ENCODE peak calls at places on chromosome 11, in four cellular contexts. N, I, O and T are unnamed samples.

GRCh38 chr11:113198907-113199660 is 115.3 kb upstream of the TTC12 start:
- DNase-seq in N (no peak), I (no peak), O (no peak), T (no peak)

GRCh38 chr11:10139656-10140055 is 154.4 kb downstream of the SBF2 start:
- DNase-seq in N (peak), I (no peak), O (no peak), T (no peak)

GRCh38 chr11:35998651-35999050 is 54.8 kb downstream of the LDLRAD3 start:
- DNase-seq in N (no peak), I (no peak), O (no peak), T (no peak)

GRCh38 chr11:123173040-123173855 is 21.8 kb downstream of the CLMP start:
- DNase-seq in N (peak), I (no peak), O (no peak), T (no peak)

GRCh38 chr11:9760180-9760550 is 96.3 kb downstream of the SWAP70 start:
- DNase-seq in N (peak), I (no peak), O (no peak), T (no peak)

GRCh38 chr11:29224739-29225384 is 792.0 kb downstream of the KCNA4 start:
- DNase-seq in N (no peak), I (peak), O (peak), T (peak)

GRCh38 chr11:18727499-18728236 is 1.7 kb upstream of the IGSF22 start:
- DNase-seq in N (peak), I (peak), O (peak), T (peak)

GRCh38 chr11:131694526-131695424 is 324.4 kb downstream of the NTM start:
- DNase-seq in N (peak), I (peak), O (peak), T (peak)

GRCh38 chr11:114183041-114183511 is 113.1 kb upstream of the NNMT start:
- DNase-seq in N (no peak), I (no peak), O (no peak), T (no peak)

GRCh38 chr11:64448599-64449380 is 89.8 kb downstream of the RPS6KA4 start:
- DNase-seq in N (peak), I (peak), O (peak), T (peak)

GRCh38 chr11:72222907-72223614 is 1.5 kb upstream of the INPPL1 start:
- DNase-seq in N (peak), I (peak), O (peak), T (peak)

GRCh38 chr11:69667619-69668604 is 7.2 kb downstream of the LTO1 start:
- DNase-seq in N (no peak), I (no peak), O (no peak), T (no peak)

GRCh38 chr11:26749927-26750326 is 28.1 kb upstream of the SLC5A12 start:
- DNase-seq in N (no peak), I (no peak), O (no peak), T (no peak)

GRCh38 chr11:76769645-76770586 is 13.2 kb upstream of the TSKU start:
- DNase-seq in N (peak), I (peak), O (no peak), T (no peak)

GRCh38 chr11:108881136-108881535 is 216.3 kb downstream of the DDX10 start:
- DNase-seq in N (peak), I (no peak), O (no peak), T (no peak)

GRCh38 chr11:118633979-118634378 is 26.6 kb downstream of the PHLDB1 start:
- DNase-seq in N (peak), I (no peak), O (no peak), T (no peak)

GRCh38 chr11:83601201-83601992 is 315.2 kb upstream of the CCDC90B start:
- DNase-seq in N (no peak), I (no peak), O (no peak), T (no peak)

GRCh38 chr11:3223932-3224729 is 5.5 kb upstream of the MRGPRG start:
- DNase-seq in N (no peak), I (peak), O (peak), T (peak)

GRCh38 chr11:117256573-117256972 is 24.1 kb downstream of the RNF214 start:
- DNase-seq in N (peak), I (no peak), O (no peak), T (no peak)

GRCh38 chr11:31794546-31794945 is 16.6 kb downstream of the PAX6 start:
- DNase-seq in N (no peak), I (no peak), O (no peak), T (no peak)

GRCh38 chr11:69013009-69013951 is at the start of gene MRGPRF:
- DNase-seq in N (peak), I (peak), O (peak), T (peak)

GRCh38 chr11:126265801-126266200 is 2.9 kb downstream of the SRPRA start:
- DNase-seq in N (peak), I (peak), O (no peak), T (no peak)

GRCh38 chr11:72174299-72175070 is 17.5 kb upstream of the FOLR1 start:
- DNase-seq in N (no peak), I (no peak), O (no peak), T (no peak)

GRCh38 chr11:47177229-47177845 is 658 bp upstream of the ARFGAP2 start:
- DNase-seq in N (peak), I (peak), O (peak), T (peak)

GRCh38 chr11:71979582-71979981 is 19.1 kb upstream of the IL18BP start:
- DNase-seq in N (no peak), I (no peak), O (no peak), T (no peak)

GRCh38 chr11:2775083-2775625 is 75.4 kb upstream of the KCNQ1OT1 start:
- DNase-seq in N (no peak), I (no peak), O (no peak), T (no peak)

GRCh38 chr11:116579857-116580727 is 192.7 kb downstream of the BUD13 start:
- DNase-seq in N (no peak), I (peak), O (peak), T (peak)

DNA sequence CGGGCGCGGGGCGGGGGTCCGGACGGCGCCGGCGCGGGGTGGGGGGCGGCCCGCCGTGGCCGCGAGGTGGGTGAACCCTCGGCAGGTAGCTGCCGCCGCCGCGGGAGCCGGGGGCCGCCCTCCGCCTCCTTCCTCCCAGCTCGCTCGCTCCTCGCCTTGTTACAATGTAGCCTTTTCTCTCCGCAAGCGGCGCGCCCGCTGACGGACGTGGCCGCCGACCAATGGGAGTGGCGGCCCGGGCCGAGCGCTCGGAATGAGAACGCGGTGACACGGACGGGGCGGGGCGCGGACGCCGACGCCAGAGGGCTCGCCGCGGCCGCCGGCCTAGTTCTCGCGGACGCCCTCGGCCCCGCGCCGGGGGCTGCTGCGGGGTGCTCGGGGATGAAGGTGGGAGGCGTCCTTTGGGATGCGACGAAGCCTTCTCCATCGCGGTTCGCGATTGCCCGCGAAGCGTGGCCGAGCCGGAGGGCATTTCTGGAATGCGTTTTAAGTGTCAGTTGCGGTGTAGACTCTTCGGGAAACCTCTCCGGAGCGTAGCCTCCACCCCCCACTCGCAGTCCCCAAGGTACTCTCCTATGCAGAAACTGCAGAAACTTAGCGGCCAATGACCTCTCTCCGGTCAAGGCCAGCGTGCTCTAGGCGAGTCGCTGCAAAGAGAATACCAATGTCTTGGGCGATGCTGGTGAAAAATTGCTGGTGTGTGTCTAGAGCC is 734 bp downstream of the PRDM11 start:
- DNase-seq in N (peak), I (peak), O (peak), T (peak)
- H2AK5ac ChIP-seq in N (peak), I (no peak), O (no peak), T (no peak)

DNA sequence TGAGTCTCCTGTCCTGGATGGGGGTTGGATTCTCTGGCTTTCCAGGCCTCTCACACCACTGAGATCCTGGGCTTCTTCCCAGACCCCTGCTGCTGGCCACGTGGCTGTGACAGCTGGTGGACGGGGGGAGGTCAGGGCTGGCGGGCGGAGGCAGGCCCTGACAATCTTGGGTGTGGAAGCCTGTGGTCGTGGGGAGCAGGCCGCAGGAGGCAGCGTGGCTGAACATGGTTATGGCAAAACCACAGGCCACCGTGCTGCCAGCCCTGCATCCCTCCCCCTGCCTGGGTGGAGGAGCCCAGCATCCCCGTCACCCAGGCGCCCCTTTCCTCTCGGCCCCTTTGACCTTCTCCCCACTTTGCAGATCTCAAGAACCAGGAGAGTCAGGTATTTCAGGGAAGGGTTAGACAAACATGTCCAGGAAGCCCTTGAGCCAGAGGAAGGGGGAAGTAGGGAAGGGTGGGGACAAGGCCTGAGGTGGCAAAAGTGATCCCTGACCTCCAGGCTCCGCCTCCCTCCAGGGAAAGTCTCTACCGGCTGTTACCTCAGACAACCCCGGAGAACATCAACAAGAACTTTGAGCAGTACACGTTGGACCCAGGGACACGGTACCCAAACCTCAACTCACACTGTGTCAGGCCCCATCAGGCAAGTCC is 111.8 kb downstream of the MICAL2 start:
- DNase-seq in N (no peak), I (peak), O (no peak), T (no peak)
- H4K5ac ChIP-seq in N (peak), I (no peak), O (no peak), T (no peak)

DNA sequence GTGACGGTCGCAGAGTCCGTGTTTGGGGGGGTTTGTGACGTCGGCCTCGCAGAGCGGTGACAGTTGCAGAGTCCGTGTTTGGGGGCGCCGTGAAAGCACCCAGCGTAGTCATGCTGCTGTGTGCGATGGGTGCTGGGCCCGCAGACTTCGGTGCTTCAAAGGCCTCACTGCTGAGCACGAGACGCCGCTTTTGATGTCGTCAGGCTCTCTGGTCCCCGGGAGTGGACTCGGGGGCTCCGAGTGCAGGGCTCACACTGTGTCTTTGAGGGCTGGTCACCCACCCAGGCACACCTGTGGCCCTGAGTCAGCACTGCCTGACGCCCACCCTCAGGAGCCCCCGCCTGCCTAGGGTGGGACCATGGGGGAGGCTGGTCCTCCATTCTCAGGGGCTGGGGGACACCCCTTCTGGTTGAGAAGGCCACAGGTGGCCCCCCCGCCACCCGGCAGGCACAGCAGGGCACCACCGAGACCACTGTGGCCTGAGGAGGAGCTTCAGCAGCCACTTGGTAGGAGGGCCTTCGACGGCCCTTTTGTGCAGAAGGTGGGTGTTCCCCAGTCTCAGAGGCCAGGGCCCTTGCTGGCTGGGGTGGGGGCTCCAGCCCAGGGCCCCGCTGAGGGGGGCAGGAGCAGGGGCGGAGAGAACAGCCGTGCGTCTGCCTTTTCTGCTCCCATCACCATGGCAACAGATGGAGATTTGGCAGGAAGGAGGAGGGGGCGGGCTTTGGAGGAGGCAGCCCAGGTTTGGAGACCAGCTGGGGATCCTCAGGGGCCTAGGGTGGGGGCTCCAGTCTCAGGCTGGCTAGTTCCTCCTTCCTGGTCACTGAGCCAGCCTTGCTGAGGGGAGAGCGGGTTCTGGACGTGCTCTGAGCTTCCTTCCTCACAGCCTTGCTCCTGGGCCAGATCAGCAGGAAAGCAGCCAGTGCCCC is 20.9 kb downstream of the BRSK2 start:
- DNase-seq in N (no peak), I (no peak), O (no peak), T (no peak)
- H2AK5ac ChIP-seq in N (no peak), I (no peak), O (no peak), T (no peak)

GRCh38 chr11:79344765-79345164 is 96.1 kb downstream of the TENM4 start:
- DNase-seq in N (no peak), I (no peak), O (no peak), T (no peak)

GRCh38 chr11:79353706-79354105 is 87.1 kb downstream of the TENM4 start:
- DNase-seq in N (peak), I (no peak), O (no peak), T (no peak)

GRCh38 chr11:79352304-79352703 is 88.5 kb downstream of the TENM4 start:
- DNase-seq in N (no peak), I (peak), O (no peak), T (no peak)

DNA sequence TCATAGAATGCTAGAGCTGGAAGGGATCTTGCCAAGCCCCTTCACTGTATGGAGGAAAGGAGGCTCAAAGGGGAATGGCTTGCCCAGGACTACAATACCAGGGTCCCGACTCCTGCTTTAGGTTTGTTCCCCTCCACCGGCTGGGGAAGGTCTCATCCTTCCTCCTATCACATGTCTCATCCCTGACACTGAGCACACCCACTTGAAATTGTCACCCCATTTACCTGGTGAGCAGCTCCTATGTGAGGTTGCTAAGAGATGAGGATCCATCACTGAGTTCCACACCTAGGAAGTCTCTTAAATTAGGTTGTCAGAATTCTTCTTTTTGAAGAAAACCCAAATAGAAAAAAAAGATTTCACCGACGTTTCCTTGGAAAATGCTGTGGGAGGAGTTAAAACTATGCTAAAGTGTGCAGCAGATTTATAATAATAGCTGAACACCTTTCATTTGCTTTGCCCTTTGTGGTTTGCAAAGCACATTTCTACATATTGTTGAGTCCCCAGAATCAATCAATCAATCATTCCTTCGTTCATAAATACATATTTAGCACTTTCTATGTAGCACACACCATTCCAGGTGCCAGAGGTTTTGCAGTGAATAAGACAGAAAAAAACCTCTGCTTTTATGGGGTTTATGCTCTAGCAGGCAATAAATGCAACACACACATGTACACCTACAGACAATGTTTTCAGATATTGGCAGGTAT is 91.7 kb downstream of the TENM4 start:
- DNase-seq in N (no peak), I (no peak), O (no peak), T (no peak)
- H4K5ac ChIP-seq in N (no peak), I (no peak), O (no peak), T (no peak)

DNA sequence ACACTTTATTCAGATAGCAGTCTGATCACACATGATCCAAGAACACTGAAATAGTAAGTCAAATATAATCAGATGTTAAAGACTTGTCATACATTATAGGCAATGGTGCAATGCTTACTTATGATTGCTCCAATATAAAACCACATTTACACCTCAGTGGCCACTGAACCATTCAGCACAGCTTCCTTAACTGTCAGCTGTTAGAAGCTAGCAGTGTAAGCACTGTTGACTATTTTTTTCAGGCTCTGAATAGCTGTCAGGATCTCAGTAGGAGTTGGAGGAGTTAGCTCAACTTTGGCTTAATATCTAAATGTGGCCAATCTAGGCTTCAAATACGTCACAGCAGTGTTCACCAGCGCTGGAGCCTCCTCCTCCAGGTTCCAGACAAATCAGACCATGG is 36.6 kb downstream of the METTL15 start:
- DNase-seq in N (peak), I (no peak), O (no peak), T (no peak)
- H2AK5ac ChIP-seq in N (peak), I (no peak), O (no peak), T (no peak)

GRCh38 chr11:61119055-61119454 is 16.8 kb downstream of the CD5 start:
- DNase-seq in N (no peak), I (no peak), O (no peak), T (no peak)
- H4K5ac ChIP-seq in N (no peak), I (no peak), O (no peak), T (no peak)

GRCh38 chr11:45884596-45885185 is 760 bp upstream of the MAPK8IP1 start:
- DNase-seq in N (no peak), I (no peak), O (no peak), T (no peak)

GRCh38 chr11:45885921-45886721 is 670 bp downstream of the MAPK8IP1 start:
- DNase-seq in N (no peak), I (peak), O (peak), T (peak)

GRCh38 chr11:45887587-45887986 is 2.1 kb downstream of the MAPK8IP1 start:
- DNase-seq in N (no peak), I (no peak), O (no peak), T (no peak)

GRCh38 chr11:45885274-45885920 is at the start of gene MAPK8IP1:
- DNase-seq in N (no peak), I (peak), O (peak), T (peak)

DNA sequence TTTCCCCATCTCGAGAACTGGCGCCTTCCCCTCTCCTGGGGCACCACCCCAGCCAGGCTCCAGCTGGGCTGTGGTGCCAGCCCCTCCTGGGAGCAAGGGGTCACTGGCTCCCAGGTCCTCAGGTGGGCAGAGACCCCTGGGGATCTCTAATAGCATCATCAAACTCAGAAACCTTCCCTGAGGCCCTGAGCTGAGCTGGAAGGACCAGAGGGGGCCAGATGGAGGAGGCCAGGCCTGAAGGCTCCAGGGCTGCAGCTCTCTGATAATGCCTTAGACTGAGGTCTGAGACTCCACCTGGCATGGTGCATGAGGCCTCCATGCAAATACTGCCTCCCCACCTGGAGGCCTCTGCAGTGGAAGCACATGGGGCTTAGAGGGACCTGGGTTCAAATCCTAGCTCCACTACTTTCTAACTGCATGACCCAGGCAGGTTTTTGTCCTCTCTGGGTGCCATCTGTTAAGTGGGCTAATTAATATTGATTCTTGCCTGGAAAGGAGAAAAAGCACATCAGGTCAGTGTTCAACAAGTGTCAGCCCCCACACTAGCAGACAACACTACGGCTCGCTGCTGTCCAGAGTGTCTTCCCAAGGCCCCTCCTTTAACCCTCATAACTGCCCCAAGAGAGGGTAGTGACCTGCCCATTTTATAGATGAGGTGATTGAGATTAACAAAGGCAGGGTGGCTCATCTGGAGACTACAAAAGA is 1.5 kb downstream of the MAPK8IP1 start:
- DNase-seq in N (no peak), I (no peak), O (no peak), T (no peak)
- H2AK5ac ChIP-seq in N (no peak), I (no peak), O (no peak), T (no peak)

DNA sequence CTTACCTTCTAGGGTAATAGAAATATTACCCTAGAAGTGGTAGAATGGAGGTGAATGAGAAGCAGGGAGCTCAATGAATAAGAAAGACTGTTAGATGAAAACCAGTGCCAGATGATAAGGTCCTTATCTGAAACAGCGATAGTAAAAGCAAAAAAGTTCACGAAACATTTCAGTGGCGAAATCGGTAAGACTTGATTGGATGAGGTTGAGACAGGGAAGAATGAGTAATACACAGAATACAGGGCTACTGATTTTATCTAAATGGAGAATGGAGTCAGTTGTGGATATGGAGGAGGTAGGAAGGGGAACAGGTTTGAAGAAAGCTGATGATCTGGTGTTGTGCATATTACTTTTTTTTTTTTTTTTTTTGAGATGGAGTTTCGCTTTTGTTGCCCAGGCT is 96.5 kb downstream of the GALNT18 start:
- DNase-seq in N (no peak), I (no peak), O (no peak), T (no peak)
- H4K5ac ChIP-seq in N (no peak), I (no peak), O (no peak), T (no peak)